ENCODE peak calls at places on chromosome 22, in seven cellular contexts. One of them, this sample, is unnamed. For H3K36me3, H3K9me3 and H3K4me1, the result is how much of the 10 kb centered on the place peaks cover.

GRCh38 chr22:20992456-20993303 is 9.2 kb downstream of the THAP7 start:
- DNase-seq in tibial artery: no peak
- DNase-seq in HCT116: no peak
- DNase-seq in aorta: no peak
- DNase-seq in lower lobe of right lung: no peak
- DNase-seq in CD8-positive, alpha-beta T cell: no peak
- DNase-seq in mesenchymal stem cell: no peak
- DNase-seq in this sample: no peak

GRCh38 chr22:42881982-42882656 is 25.0 kb upstream of the ARFGAP3 start:
- DNase-seq in tibial artery: no peak
- DNase-seq in HCT116: no peak
- DNase-seq in aorta: no peak
- DNase-seq in lower lobe of right lung: no peak
- DNase-seq in CD8-positive, alpha-beta T cell: no peak
- DNase-seq in mesenchymal stem cell: no peak
- DNase-seq in this sample: no peak

GRCh38 chr22:45903355-45904149 is 73.4 kb downstream of the WNT7B start:
- DNase-seq in tibial artery: no peak
- DNase-seq in HCT116: no peak
- DNase-seq in aorta: peak
- DNase-seq in lower lobe of right lung: no peak
- DNase-seq in CD8-positive, alpha-beta T cell: no peak
- DNase-seq in mesenchymal stem cell: peak
- DNase-seq in this sample: no peak

GRCh38 chr22:46776486-46776826 is 14.0 kb downstream of the TBC1D22A start:
- DNase-seq in tibial artery: no peak
- DNase-seq in HCT116: no peak
- DNase-seq in aorta: no peak
- DNase-seq in lower lobe of right lung: no peak
- DNase-seq in CD8-positive, alpha-beta T cell: no peak
- DNase-seq in mesenchymal stem cell: no peak
- DNase-seq in this sample: no peak

GRCh38 chr22:33785283-33785991 is 134.8 kb downstream of the LARGE1 start:
- DNase-seq in tibial artery: no peak
- DNase-seq in HCT116: no peak
- DNase-seq in aorta: no peak
- DNase-seq in lower lobe of right lung: no peak
- DNase-seq in CD8-positive, alpha-beta T cell: no peak
- DNase-seq in mesenchymal stem cell: peak
- DNase-seq in this sample: no peak

GRCh38 chr22:31526275-31526674 is 29.9 kb downstream of the SFI1 start:
- DNase-seq in tibial artery: no peak
- DNase-seq in HCT116: no peak
- DNase-seq in aorta: no peak
- DNase-seq in lower lobe of right lung: no peak
- DNase-seq in CD8-positive, alpha-beta T cell: no peak
- DNase-seq in mesenchymal stem cell: no peak
- DNase-seq in this sample: no peak

GRCh38 chr22:29726512-29727247 is 6.9 kb downstream of the CABP7 start:
- DNase-seq in tibial artery: no peak
- DNase-seq in HCT116: no peak
- DNase-seq in aorta: no peak
- DNase-seq in lower lobe of right lung: no peak
- DNase-seq in CD8-positive, alpha-beta T cell: no peak
- DNase-seq in mesenchymal stem cell: no peak
- DNase-seq in this sample: no peak

GRCh38 chr22:24727218-24727851 is 47.2 kb downstream of the PIWIL3 start:
- DNase-seq in tibial artery: no peak
- DNase-seq in HCT116: peak
- DNase-seq in aorta: no peak
- DNase-seq in lower lobe of right lung: no peak
- DNase-seq in CD8-positive, alpha-beta T cell: no peak
- DNase-seq in mesenchymal stem cell: peak
- DNase-seq in this sample: no peak

GRCh38 chr22:45857519-45857918 is 119.4 kb downstream of the WNT7B start:
- DNase-seq in tibial artery: no peak
- DNase-seq in HCT116: no peak
- DNase-seq in aorta: no peak
- DNase-seq in lower lobe of right lung: no peak
- DNase-seq in CD8-positive, alpha-beta T cell: no peak
- DNase-seq in mesenchymal stem cell: no peak
- DNase-seq in this sample: no peak

GRCh38 chr22:17781319-17782031 is 7.2 kb upstream of the BID start:
- DNase-seq in tibial artery: no peak
- DNase-seq in HCT116: no peak
- DNase-seq in aorta: no peak
- DNase-seq in lower lobe of right lung: no peak
- DNase-seq in CD8-positive, alpha-beta T cell: peak
- DNase-seq in mesenchymal stem cell: peak
- DNase-seq in this sample: no peak

GRCh38 chr22:46000081-46001027 is 23.4 kb upstream of the WNT7B start:
- DNase-seq in tibial artery: no peak
- DNase-seq in HCT116: no peak
- DNase-seq in aorta: peak
- DNase-seq in lower lobe of right lung: peak
- DNase-seq in CD8-positive, alpha-beta T cell: no peak
- DNase-seq in mesenchymal stem cell: no peak
- DNase-seq in this sample: no peak

GRCh38 chr22:27990879-27991278 is 71.8 kb upstream of the PITPNB start:
- DNase-seq in tibial artery: peak
- DNase-seq in HCT116: peak
- DNase-seq in aorta: peak
- DNase-seq in lower lobe of right lung: peak
- DNase-seq in CD8-positive, alpha-beta T cell: no peak
- DNase-seq in mesenchymal stem cell: peak
- DNase-seq in this sample: peak

GRCh38 chr22:26389125-26389524 is 39.9 kb upstream of the ASPHD2 start:
- DNase-seq in tibial artery: no peak
- DNase-seq in HCT116: no peak
- DNase-seq in aorta: no peak
- DNase-seq in lower lobe of right lung: no peak
- DNase-seq in CD8-positive, alpha-beta T cell: no peak
- DNase-seq in mesenchymal stem cell: no peak
- DNase-seq in this sample: no peak

GRCh38 chr22:36466258-36466657 is 15.2 kb downstream of the TXN2 start:
- DNase-seq in tibial artery: no peak
- DNase-seq in HCT116: no peak
- DNase-seq in aorta: no peak
- DNase-seq in lower lobe of right lung: no peak
- DNase-seq in CD8-positive, alpha-beta T cell: no peak
- DNase-seq in mesenchymal stem cell: no peak
- DNase-seq in this sample: no peak

GRCh38 chr22:38347944-38348750 is 30.9 kb upstream of the CSNK1E start:
- DNase-seq in tibial artery: peak
- DNase-seq in HCT116: no peak
- DNase-seq in aorta: no peak
- DNase-seq in lower lobe of right lung: no peak
- DNase-seq in CD8-positive, alpha-beta T cell: no peak
- DNase-seq in mesenchymal stem cell: no peak
- DNase-seq in this sample: no peak

GRCh38 chr22:25484916-25485315 is 79.6 kb upstream of the GRK3 start:
- DNase-seq in tibial artery: no peak
- DNase-seq in HCT116: no peak
- DNase-seq in aorta: no peak
- DNase-seq in lower lobe of right lung: no peak
- DNase-seq in CD8-positive, alpha-beta T cell: no peak
- DNase-seq in mesenchymal stem cell: no peak
- DNase-seq in this sample: no peak

GRCh38 chr22:37229805-37230672 is 14.0 kb downstream of the RAC2 start:
- DNase-seq in tibial artery: peak
- DNase-seq in HCT116: peak
- DNase-seq in aorta: peak
- DNase-seq in lower lobe of right lung: peak
- DNase-seq in CD8-positive, alpha-beta T cell: peak
- DNase-seq in mesenchymal stem cell: peak
- DNase-seq in this sample: no peak

GRCh38 chr22:33271390-33272161 is 213.4 kb upstream of the SYN3 start:
- DNase-seq in tibial artery: peak
- DNase-seq in HCT116: no peak
- DNase-seq in aorta: peak
- DNase-seq in lower lobe of right lung: no peak
- DNase-seq in CD8-positive, alpha-beta T cell: no peak
- DNase-seq in mesenchymal stem cell: no peak
- DNase-seq in this sample: no peak

GRCh38 chr22:48577691-48578090 is 1250.0 kb downstream of the BRD1 start:
- DNase-seq in tibial artery: no peak
- DNase-seq in HCT116: no peak
- DNase-seq in aorta: no peak
- DNase-seq in lower lobe of right lung: peak
- DNase-seq in CD8-positive, alpha-beta T cell: no peak
- DNase-seq in mesenchymal stem cell: no peak
- DNase-seq in this sample: no peak

GRCh38 chr22:35993048-35993714 is 35.4 kb downstream of the RBFOX2 start:
- DNase-seq in tibial artery: no peak
- DNase-seq in HCT116: no peak
- DNase-seq in aorta: no peak
- DNase-seq in lower lobe of right lung: no peak
- DNase-seq in CD8-positive, alpha-beta T cell: no peak
- DNase-seq in mesenchymal stem cell: no peak
- DNase-seq in this sample: no peak

GRCh38 chr22:20554824-20555223 is 47.4 kb downstream of the MED15 start:
- DNase-seq in tibial artery: no peak
- DNase-seq in HCT116: no peak
- DNase-seq in aorta: peak
- DNase-seq in lower lobe of right lung: no peak
- DNase-seq in CD8-positive, alpha-beta T cell: no peak
- DNase-seq in mesenchymal stem cell: no peak
- DNase-seq in this sample: no peak

GRCh38 chr22:45911601-45912271 is 65.2 kb downstream of the WNT7B start:
- DNase-seq in tibial artery: no peak
- DNase-seq in HCT116: no peak
- DNase-seq in aorta: no peak
- DNase-seq in lower lobe of right lung: peak
- DNase-seq in CD8-positive, alpha-beta T cell: no peak
- DNase-seq in mesenchymal stem cell: no peak
- DNase-seq in this sample: no peak

GRCh38 chr22:19376971-19377370 is 54.6 kb downstream of the HIRA start:
- DNase-seq in tibial artery: no peak
- DNase-seq in HCT116: no peak
- DNase-seq in aorta: peak
- DNase-seq in lower lobe of right lung: no peak
- DNase-seq in CD8-positive, alpha-beta T cell: no peak
- DNase-seq in mesenchymal stem cell: no peak
- DNase-seq in this sample: no peak

GRCh38 chr22:19374410-19374809 is 57.1 kb downstream of the HIRA start:
- DNase-seq in tibial artery: no peak
- DNase-seq in HCT116: no peak
- DNase-seq in aorta: no peak
- DNase-seq in lower lobe of right lung: no peak
- DNase-seq in CD8-positive, alpha-beta T cell: no peak
- DNase-seq in mesenchymal stem cell: no peak
- DNase-seq in this sample: no peak

GRCh38 chr22:19376247-19376646 is 55.3 kb downstream of the HIRA start:
- DNase-seq in tibial artery: no peak
- DNase-seq in HCT116: no peak
- DNase-seq in aorta: peak
- DNase-seq in lower lobe of right lung: no peak
- DNase-seq in CD8-positive, alpha-beta T cell: no peak
- DNase-seq in mesenchymal stem cell: no peak
- DNase-seq in this sample: no peak

GRCh38 chr22:19373450-19373849 is 58.1 kb downstream of the HIRA start:
- DNase-seq in tibial artery: no peak
- DNase-seq in HCT116: no peak
- DNase-seq in aorta: no peak
- DNase-seq in lower lobe of right lung: no peak
- DNase-seq in CD8-positive, alpha-beta T cell: no peak
- DNase-seq in mesenchymal stem cell: no peak
- DNase-seq in this sample: no peak

GRCh38 chr22:19375435-19375834 is 56.1 kb downstream of the HIRA start:
- DNase-seq in tibial artery: no peak
- DNase-seq in HCT116: no peak
- DNase-seq in aorta: peak
- DNase-seq in lower lobe of right lung: no peak
- DNase-seq in CD8-positive, alpha-beta T cell: no peak
- DNase-seq in mesenchymal stem cell: no peak
- DNase-seq in this sample: no peak
- H3K36me3 ChIP-seq in tibial artery: half or more
- H3K36me3 ChIP-seq in HCT116: under half
- H3K36me3 ChIP-seq in aorta: under half
- H3K36me3 ChIP-seq in lower lobe of right lung: half or more
- H3K36me3 ChIP-seq in CD8-positive, alpha-beta T cell: under half
- H3K36me3 ChIP-seq in mesenchymal stem cell: half or more
- H3K36me3 ChIP-seq in this sample: under half

GRCh38 chr22:49724893-49725489 is 102.7 kb downstream of the BRD1 start:
- DNase-seq in tibial artery: no peak
- DNase-seq in HCT116: peak
- DNase-seq in aorta: no peak
- DNase-seq in lower lobe of right lung: peak
- DNase-seq in CD8-positive, alpha-beta T cell: peak
- DNase-seq in mesenchymal stem cell: peak
- DNase-seq in this sample: no peak
- H3K9me3 ChIP-seq in tibial artery: under half
- H3K9me3 ChIP-seq in HCT116: under half
- H3K9me3 ChIP-seq in aorta: under half
- H3K9me3 ChIP-seq in lower lobe of right lung: under half
- H3K9me3 ChIP-seq in CD8-positive, alpha-beta T cell: under half
- H3K9me3 ChIP-seq in mesenchymal stem cell: under half
- H3K9me3 ChIP-seq in this sample: under half

GRCh38 chr22:23143119-23143518 is 1.3 kb upstream of the RSPH14 start:
- DNase-seq in tibial artery: no peak
- DNase-seq in HCT116: no peak
- DNase-seq in aorta: no peak
- DNase-seq in lower lobe of right lung: no peak
- DNase-seq in CD8-positive, alpha-beta T cell: no peak
- DNase-seq in mesenchymal stem cell: no peak
- DNase-seq in this sample: no peak
- H3K4me1 ChIP-seq in tibial artery: under half
- H3K4me1 ChIP-seq in HCT116: under half
- H3K4me1 ChIP-seq in aorta: under half
- H3K4me1 ChIP-seq in lower lobe of right lung: half or more
- H3K4me1 ChIP-seq in CD8-positive, alpha-beta T cell: half or more
- H3K4me1 ChIP-seq in mesenchymal stem cell: under half
- H3K4me1 ChIP-seq in this sample: under half

DNA sequence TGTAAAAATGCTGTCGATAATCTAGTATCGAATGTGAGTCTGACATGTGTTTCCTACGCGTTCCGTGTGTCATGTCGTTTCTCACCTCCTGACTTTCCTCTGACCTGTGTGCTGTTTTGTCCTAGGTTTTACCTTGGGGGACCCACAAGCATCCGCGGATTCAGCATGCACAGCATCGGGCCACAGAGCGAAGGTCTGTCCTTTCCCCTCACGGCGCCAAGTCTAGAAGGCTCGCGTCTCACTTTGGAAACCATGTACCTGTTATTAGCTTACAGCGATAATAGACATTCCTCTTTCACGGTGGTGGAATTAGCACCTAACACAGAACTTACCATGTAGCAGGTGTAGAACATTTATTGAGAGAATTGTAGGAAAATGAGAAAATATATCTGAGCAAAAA is 28.6 kb downstream of the SAMM50 start:
- DNase-seq in tibial artery: no peak
- DNase-seq in HCT116: no peak
- DNase-seq in aorta: peak
- DNase-seq in lower lobe of right lung: no peak
- DNase-seq in CD8-positive, alpha-beta T cell: no peak
- DNase-seq in mesenchymal stem cell: no peak
- DNase-seq in this sample: no peak
- H3K36me3 ChIP-seq in tibial artery: half or more
- H3K36me3 ChIP-seq in HCT116: under half
- H3K36me3 ChIP-seq in aorta: under half
- H3K36me3 ChIP-seq in lower lobe of right lung: half or more
- H3K36me3 ChIP-seq in CD8-positive, alpha-beta T cell: under half
- H3K36me3 ChIP-seq in mesenchymal stem cell: half or more
- H3K36me3 ChIP-seq in this sample: under half

This sample was measured in iPS DF 6.9.